ENCODE peak calls at places on chromosomes 16 and 17, in four cellular contexts. U is prostate gland, Y is adrenal gland, G is mammary epithelial cell. Z is an unnamed sample.

GRCh38 chr17:27586203-27586701 is 44.7 kb upstream of the LGALS9 start:
- DNase-seq in G (no peak), U (no peak), Y (no peak), Z (no peak)

GRCh38 chr16:87410958-87411357 is 18.8 kb downstream of the MAP1LC3B start:
- DNase-seq in Y (no peak), G (no peak), U (no peak), Z (no peak)

GRCh38 chr16:21001262-21001661 is 100.7 kb downstream of the LYRM1 start:
- DNase-seq in G (no peak), U (no peak), Y (peak; percentile 58), Z (peak; percentile 29)

GRCh38 chr17:51486091-51486490 is 225.7 kb downstream of the UTP18 start:
- DNase-seq in G (no peak), Y (no peak), U (peak; percentile 47), Z (no peak)

GRCh38 chr17:77727216-77727615 is 231.3 kb upstream of the TNRC6C start:
- DNase-seq in G (no peak), Y (peak; percentile 29), U (no peak), Z (no peak)

GRCh38 chr17:40648326-40648968 is 829 bp upstream of the SMARCE1 start:
- DNase-seq in G (no peak), Y (no peak), U (peak; percentile 24), Z (no peak)

GRCh38 chr16:27698266-27698665 is 148.3 kb downstream of the KATNIP start:
- DNase-seq in U (no peak), G (no peak), Y (no peak), Z (no peak)

GRCh38 chr17:77825621-77826020 is 132.9 kb upstream of the TNRC6C start:
- DNase-seq in U (no peak), G (no peak), Y (no peak), Z (no peak)

GRCh38 chr17:65368341-65368740 is 193.1 kb downstream of the AXIN2 start:
- DNase-seq in Y (no peak), G (no peak), U (no peak), Z (no peak)

GRCh38 chr17:18247613-18248001 is 10.9 kb downstream of the FLII start:
- DNase-seq in Y (peak; percentile 90), U (peak; percentile 37), G (peak; percentile 8), Z (no peak)

GRCh38 chr17:58308173-58308984 is 20.2 kb downstream of the TSPOAP1 start:
- DNase-seq in U (no peak), Y (peak; percentile 40), G (no peak), Z (no peak)

GRCh38 chr16:84042879-84043485 is 387 bp upstream of the SLC38A8 start:
- DNase-seq in U (no peak), G (no peak), Y (no peak), Z (no peak)

GRCh38 chr17:9767432-9767991 is 23.9 kb downstream of the DHRS7C start:
- DNase-seq in U (no peak), G (no peak), Y (no peak), Z (no peak)

GRCh38 chr17:39402279-39402889 is 958 bp upstream of the FBXL20 start:
- DNase-seq in Y (peak; percentile 96), G (peak; percentile 92), U (peak; percentile 92), Z (peak; percentile 94)

GRCh38 chr16:28027055-28027454 is 36.5 kb downstream of the GSG1L start:
- DNase-seq in Y (no peak), G (no peak), U (no peak), Z (no peak)

GRCh38 chr17:45325810-45326209 is 9.0 kb upstream of the MAP3K14 start:
- DNase-seq in G (no peak), U (no peak), Y (peak; percentile 78), Z (no peak)

GRCh38 chr16:64880994-64881393 is 240.9 kb downstream of the CDH11 start:
- DNase-seq in Y (no peak), G (no peak), U (no peak), Z (no peak)

GRCh38 chr16:84599528-84600202 is 18.2 kb downstream of the COTL1 start:
- DNase-seq in U (no peak), G (peak; percentile 16), Y (peak; percentile 76), Z (peak; percentile 50)

GRCh38 chr16:9850716-9851115 is 331.5 kb downstream of the GRIN2A start:
- DNase-seq in U (no peak), Y (no peak), G (no peak), Z (no peak)

GRCh38 chr17:19386974-19387920 is at the start of gene MFAP4:
- DNase-seq in U (no peak), Y (peak; percentile 87), G (no peak), Z (peak; percentile 60)

GRCh38 chr17:68302066-68302564 is 10.8 kb downstream of the ARSG start:
- DNase-seq in Y (peak; percentile 57), U (no peak), G (no peak), Z (no peak)

GRCh38 chr16:25092489-25092888 is 19.1 kb upstream of the LCMT1 start:
- DNase-seq in G (no peak), Y (no peak), U (no peak), Z (no peak)

GRCh38 chr16:3825940-3826339 is 54.6 kb downstream of the CREBBP start:
- DNase-seq in Y (no peak), U (no peak), G (no peak), Z (no peak)

GRCh38 chr17:65185686-65186382 is 48.7 kb downstream of the RGS9 start:
- DNase-seq in G (no peak), U (no peak), Y (no peak), Z (no peak)

GRCh38 chr17:10457952-10458351 is 11.4 kb downstream of the MYH4 start:
- DNase-seq in U (no peak), G (no peak), Y (no peak), Z (no peak)

GRCh38 chr17:6327007-6327406 is 107.9 kb downstream of the AIPL1 start:
- DNase-seq in Y (peak; percentile 71), U (no peak), G (no peak), Z (no peak)

GRCh38 chr17:41793749-41794602 is 7.5 kb upstream of the JUP start:
- DNase-seq in Y (no peak), G (no peak), U (no peak), Z (no peak)

GRCh38 chr17:82698974-82699442 is 510 bp upstream of the RAB40B start:
- DNase-seq in G (no peak), Y (no peak), U (no peak), Z (no peak)

GRCh38 chr17:3798273-3799180 is 2.5 kb downstream of the ITGAE start:
- DNase-seq in U (no peak), Y (peak; percentile 74), G (no peak), Z (no peak)

GRCh38 chr17:3960764-3961163 is 3.5 kb downstream of the ATP2A3 start:
- DNase-seq in G (no peak), U (no peak), Y (peak; percentile 93), Z (peak; percentile 44)

GRCh38 chr17:30590086-30590485 is 112.9 kb downstream of the GOSR1 start:
- DNase-seq in G (no peak), U (no peak), Y (no peak), Z (no peak)

GRCh38 chr17:2094891-2095535 is 40.1 kb downstream of the HIC1 start:
- DNase-seq in U (peak; percentile 92), Y (peak; percentile 75), G (no peak), Z (peak; percentile 33)

GRCh38 chr17:63688396-63689020 is 11.4 kb downstream of the LIMD2 start:
- DNase-seq in G (no peak), U (no peak), Y (no peak), Z (no peak)
- H3K36me3 ChIP-seq in G (peaks cover 11% of the 10 kb centered on the region), U (peaks cover 24% of the 10 kb centered on the region), Y (peaks cover 60% of the 10 kb centered on the region), Z (no peaks in the 10 kb centered on the region)

DNA sequence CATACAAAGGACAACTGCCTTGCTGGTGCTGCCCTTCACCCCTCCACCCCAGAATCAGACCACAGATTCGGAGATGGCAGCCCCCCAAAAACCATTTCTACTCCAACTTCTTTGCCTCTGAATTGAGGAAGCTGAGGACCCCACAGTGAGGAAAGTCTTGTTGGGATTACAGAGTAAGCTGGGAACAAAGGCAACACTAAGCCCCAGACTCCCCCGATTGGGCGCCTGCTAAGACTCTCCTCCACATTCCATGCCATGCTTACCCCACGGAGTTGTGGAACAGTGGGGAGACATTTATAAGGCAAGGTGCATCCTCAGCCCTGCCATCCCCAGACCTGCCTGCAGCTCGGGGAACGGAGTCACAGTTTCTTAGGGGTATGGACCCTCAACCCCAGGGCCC is 1.9 kb downstream of the GIT1 start:
- DNase-seq in G (no peak), Y (no peak), U (no peak), Z (no peak)
- H3K4me1 ChIP-seq in G (peaks cover 81% of the 10 kb centered on the region), Y (peaks cover 38% of the 10 kb centered on the region), U (peaks cover 24% of the 10 kb centered on the region), Z (peaks cover 51% of the 10 kb centered on the region)

DNA sequence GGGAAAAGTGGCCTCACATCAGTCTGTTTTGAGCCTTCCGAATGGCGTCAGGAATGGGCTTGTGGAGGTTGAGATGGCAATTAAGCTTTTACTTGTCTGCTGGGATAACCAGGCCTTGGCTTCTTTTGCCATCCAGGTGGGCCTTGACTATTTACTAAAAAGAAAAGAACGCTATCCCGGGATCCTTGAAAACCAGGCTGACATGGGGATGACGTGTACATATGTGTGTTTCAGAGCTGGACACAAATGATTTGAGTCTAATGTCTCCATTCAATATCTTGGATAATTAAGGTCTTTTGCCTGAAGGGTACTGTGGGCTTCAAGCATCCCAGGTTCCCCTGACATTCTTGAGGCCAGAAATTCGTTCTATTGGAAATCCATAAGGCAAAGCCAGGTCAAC is 32.6 kb upstream of the HOXB13 start:
- DNase-seq in U (no peak), G (no peak), Y (no peak), Z (no peak)
- H3K36me3 ChIP-seq in U (no peaks in the 10 kb centered on the region), G (no peaks in the 10 kb centered on the region), Y (no peaks in the 10 kb centered on the region), Z (no peaks in the 10 kb centered on the region)

DNA sequence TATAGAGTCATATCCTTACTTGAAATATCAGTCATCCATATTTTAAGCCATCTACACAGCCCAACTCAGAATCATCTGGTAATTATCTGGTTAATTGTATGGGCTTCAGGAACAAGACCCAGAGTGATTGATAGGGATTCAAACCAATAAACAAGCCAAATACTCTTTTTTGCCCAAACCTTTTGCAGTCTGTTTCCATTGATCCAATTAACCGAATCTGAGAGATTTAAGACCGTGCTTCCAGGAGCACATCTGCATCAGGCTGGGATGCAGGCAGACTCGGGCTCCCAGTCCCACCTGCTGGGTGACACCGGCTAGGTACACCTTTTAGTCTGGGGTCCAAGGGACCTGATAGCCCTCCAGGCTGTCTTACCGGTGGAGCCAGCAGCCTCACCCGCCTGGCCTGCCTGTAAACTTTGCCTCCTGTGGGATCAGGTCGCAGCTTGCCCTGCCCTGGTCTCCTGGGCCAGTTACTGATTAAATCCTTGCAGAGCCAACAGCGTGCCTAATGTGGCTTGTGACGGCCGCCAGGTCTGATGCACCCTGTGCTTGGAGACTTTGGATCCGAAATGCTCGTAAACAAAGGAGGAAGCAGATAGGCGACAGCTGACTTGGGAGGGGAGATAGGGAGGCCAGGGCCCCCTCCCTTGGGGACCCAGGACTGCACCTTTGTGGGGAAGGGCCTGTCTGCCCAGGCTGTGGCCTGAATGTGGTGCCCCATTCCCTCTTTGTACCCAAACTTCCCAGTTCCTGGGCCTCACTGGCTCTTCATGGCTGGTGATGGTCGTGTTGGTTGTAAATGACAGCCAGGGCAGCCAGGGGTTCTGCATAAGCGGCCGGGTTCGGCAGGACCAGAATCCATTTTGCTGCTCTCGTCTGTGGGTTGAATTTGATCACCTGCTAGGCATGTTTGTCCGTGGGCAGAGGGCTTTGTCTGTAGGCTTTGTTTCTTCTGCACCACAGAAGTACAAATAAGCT is 3.8 kb downstream of the CMIP start:
- DNase-seq in Y (peak; percentile 72), G (peak; percentile 45), U (peak; percentile 68), Z (peak; percentile 90)
- H3K4me1 ChIP-seq in Y (peaks cover 41% of the 10 kb centered on the region), G (peaks cover 38% of the 10 kb centered on the region), U (peaks cover 8% of the 10 kb centered on the region), Z (peaks cover 43% of the 10 kb centered on the region)

DNA sequence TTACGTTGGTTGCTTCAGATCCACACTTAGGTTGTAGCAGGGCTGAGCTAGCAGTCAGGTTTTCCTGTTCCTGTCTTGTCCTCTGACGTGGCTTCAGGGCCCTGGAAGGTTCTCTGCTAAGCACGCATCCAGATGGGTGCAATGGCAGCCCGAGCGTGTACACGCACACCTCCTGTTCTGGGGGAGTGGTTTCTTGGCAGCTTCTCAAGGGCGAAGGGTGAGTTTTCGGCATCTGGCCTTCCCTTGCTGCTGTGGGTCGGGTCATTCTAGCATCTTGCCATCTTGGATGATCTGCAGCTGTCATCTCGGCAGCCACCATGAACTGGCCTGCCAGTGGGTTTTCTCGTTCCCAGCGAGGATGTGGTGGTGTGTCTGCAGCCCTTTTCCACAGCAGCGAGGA is 10.5 kb downstream of the MSI2 start:
- DNase-seq in G (no peak), Y (no peak), U (no peak), Z (no peak)
- H3K36me3 ChIP-seq in G (peaks cover 19% of the 10 kb centered on the region), Y (peaks cover 44% of the 10 kb centered on the region), U (no peaks in the 10 kb centered on the region), Z (peaks cover 9% of the 10 kb centered on the region)

Z was measured in transverse colon.